ENCODE peak calls at places on chromosomes 13 and 19, in six cellular contexts. H is neuronal stem cell, S is IMR-90, N is H9, X is H1, F is mesendoderm. D is an unnamed sample.

GRCh38 chr19:1298235-1298634 is 12.6 kb downstream of the EFNA2 start:
- DNase-seq in S (no peak), X (no peak), N (no peak), F (no peak), H (no peak), D (no peak)

GRCh38 chr13:74528751-74529513 is 394.7 kb upstream of the KLF12 start:
- DNase-seq in N (no peak), H (no peak), X (no peak), S (no peak), F (no peak), D (no peak)

GRCh38 chr19:5003781-5004180 is 34.9 kb downstream of the KDM4B start:
- DNase-seq in F (no peak), N (no peak), X (no peak), H (no peak), S (no peak), D (no peak)

GRCh38 chr19:44624840-44625354 is 11.5 kb downstream of the IGSF23 start:
- DNase-seq in X (no peak), H (no peak), F (no peak), N (no peak), S (no peak), D (no peak)

GRCh38 chr13:24308068-24308445 is 1.3 kb upstream of the C1QTNF9 start:
- DNase-seq in F (no peak), H (no peak), N (no peak), S (no peak), X (no peak), D (no peak)

GRCh38 chr13:28027607-28028364 is 39.3 kb upstream of the URAD start:
- DNase-seq in H (no peak), X (no peak), F (no peak), N (no peak), S (no peak), D (no peak)

GRCh38 chr13:35157143-35157755 is 215.2 kb downstream of the NBEA start:
- DNase-seq in S (peak), X (no peak), F (peak), N (no peak), H (peak), D (peak)

GRCh38 chr13:98500963-98501421 is 75.9 kb downstream of the STK24 start:
- DNase-seq in X (no peak), H (no peak), S (no peak), N (no peak), F (no peak), D (no peak)

GRCh38 chr19:41981724-41982123 is 12.3 kb downstream of the ATP1A3 start:
- DNase-seq in S (no peak), N (no peak), F (no peak), X (no peak), H (no peak), D (no peak)

GRCh38 chr19:18603255-18603957 is 3.2 kb downstream of the CRLF1 start:
- DNase-seq in S (no peak), F (peak), N (peak), X (peak), H (no peak), D (peak)

GRCh38 chr13:60134376-60134775 is 29.4 kb downstream of the DIAPH3 start:
- DNase-seq in F (peak), X (no peak), S (no peak), H (no peak), N (peak), D (peak)

GRCh38 chr19:11420429-11420893 is 1.3 kb upstream of the RGL3 start:
- DNase-seq in X (peak), F (no peak), S (no peak), H (no peak), N (no peak), D (peak)

GRCh38 chr13:86856996-86857395 is 814.2 kb upstream of the SLITRK5 start:
- DNase-seq in S (peak), H (no peak), X (no peak), N (peak), F (peak), D (peak)

GRCh38 chr19:19537321-19538048 is 580 bp upstream of the CILP2 start:
- DNase-seq in H (no peak), N (peak), S (no peak), X (no peak), F (no peak), D (no peak)

GRCh38 chr19:801030-801860 is 4.0 kb downstream of the PTBP1 start:
- DNase-seq in H (no peak), N (no peak), X (no peak), F (no peak), S (no peak), D (no peak)

GRCh38 chr13:60275208-60275607 is 111.5 kb upstream of the DIAPH3 start:
- DNase-seq in N (no peak), S (no peak), H (no peak), F (no peak), X (no peak), D (no peak)

GRCh38 chr13:107881362-107881761 is 334.0 kb downstream of the LIG4 start:
- DNase-seq in N (no peak), X (no peak), F (no peak), S (peak), H (no peak), D (no peak)

GRCh38 chr19:5913739-5914357 is at the start of gene CAPS:
- DNase-seq in S (peak), N (no peak), F (no peak), X (no peak), H (no peak), D (no peak)

GRCh38 chr19:18470153-18470552 is 32.2 kb upstream of the ISYNA1 start:
- DNase-seq in N (peak), S (no peak), X (peak), H (no peak), F (peak), D (no peak)

GRCh38 chr19:27780367-27781065 is 1432.4 kb downstream of the UQCRFS1 start:
- DNase-seq in N (no peak), X (no peak), F (no peak), S (no peak), H (no peak), D (no peak)

DNA sequence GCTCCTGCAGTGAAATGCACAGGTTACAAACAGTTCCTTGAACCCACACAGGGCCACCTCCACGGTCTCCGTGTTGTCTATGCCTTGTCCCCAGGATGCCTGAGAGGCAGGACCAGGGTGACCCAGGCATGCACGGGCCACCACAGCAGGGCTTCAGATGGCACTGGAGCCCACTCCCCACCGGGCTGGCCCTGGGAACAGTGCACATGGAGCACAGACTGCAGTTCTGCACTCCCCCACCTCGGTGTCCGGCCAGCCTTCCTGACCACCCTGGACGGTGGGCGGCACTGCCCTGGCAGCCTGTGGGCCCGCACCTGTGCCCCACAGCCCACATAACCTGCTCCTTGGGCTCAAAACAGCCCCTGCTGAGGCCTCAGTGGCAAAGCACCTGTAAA is 14.3 kb upstream of the SLC35E1 start:
- DNase-seq in S (no peak), N (no peak), F (no peak), X (no peak), H (no peak), D (no peak)
- H3K4ac ChIP-seq in S (no peak), N (no peak), F (no peak), X (peak), H (no peak), D (no peak)

GRCh38 chr13:22422023-22422422 is 751.1 kb downstream of the FGF9 start:
- DNase-seq in F (no peak), X (no peak), S (no peak), N (no peak), H (no peak), D (no peak)
- H2BK15ac ChIP-seq in F (no peak), X (no peak), S (no peak), N (no peak), H (no peak), D (no peak)

GRCh38 chr19:50501568-50502475 is 9.2 kb downstream of the JOSD2 start:
- DNase-seq in H (no peak), S (no peak), X (no peak), F (no peak), N (no peak), D (no peak)
- H3K4ac ChIP-seq in H (peak), S (no peak), X (no peak), F (no peak), N (no peak), D (no peak)

DNA sequence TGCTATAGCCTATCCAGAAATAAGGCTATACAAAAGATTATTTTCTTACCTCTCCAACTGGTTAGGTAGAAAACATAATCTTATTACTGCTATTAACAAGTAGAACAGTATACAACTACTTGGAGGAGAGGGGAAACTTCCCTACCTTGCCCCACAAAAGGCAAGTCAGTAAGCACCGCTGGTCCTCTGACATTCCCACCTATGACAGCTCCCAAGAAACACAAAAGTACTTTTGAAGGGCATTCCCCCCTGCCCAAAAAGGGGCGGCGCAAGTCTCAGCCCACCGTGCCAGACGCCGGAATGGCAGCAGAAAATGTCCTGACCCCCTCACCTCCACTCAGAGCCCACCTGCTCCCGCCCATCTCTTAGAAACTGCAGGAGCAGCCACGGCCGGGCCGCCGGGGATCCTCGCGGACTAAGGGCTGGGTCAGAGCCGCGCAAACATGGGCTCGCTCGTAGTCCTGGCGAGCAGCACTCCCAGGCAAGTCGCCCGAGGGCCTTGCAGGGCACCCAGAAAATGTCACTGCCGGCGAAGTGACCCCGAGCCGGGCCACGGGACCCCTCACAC is 430 bp downstream of the SUCLA2 start:
- DNase-seq in S (peak), F (no peak), N (peak), H (no peak), X (no peak), D (no peak)
- H2BK15ac ChIP-seq in S (no peak), F (no peak), N (no peak), H (no peak), X (no peak), D (peak)

GRCh38 chr13:49112782-49113525 is 107.2 kb upstream of the MLNR start:
- DNase-seq in N (peak), X (no peak), F (peak), H (peak), S (peak), D (peak)
- H3K4ac ChIP-seq in N (no peak), X (peak), F (no peak), H (no peak), S (peak), D (no peak)

GRCh38 chr13:83879431-83880171 is 2.7 kb downstream of the SLITRK1 start:
- DNase-seq in H (no peak), N (peak), X (peak), S (no peak), F (no peak), D (no peak)
- H2BK15ac ChIP-seq in H (no peak), N (no peak), X (no peak), S (no peak), F (no peak), D (no peak)

DNA sequence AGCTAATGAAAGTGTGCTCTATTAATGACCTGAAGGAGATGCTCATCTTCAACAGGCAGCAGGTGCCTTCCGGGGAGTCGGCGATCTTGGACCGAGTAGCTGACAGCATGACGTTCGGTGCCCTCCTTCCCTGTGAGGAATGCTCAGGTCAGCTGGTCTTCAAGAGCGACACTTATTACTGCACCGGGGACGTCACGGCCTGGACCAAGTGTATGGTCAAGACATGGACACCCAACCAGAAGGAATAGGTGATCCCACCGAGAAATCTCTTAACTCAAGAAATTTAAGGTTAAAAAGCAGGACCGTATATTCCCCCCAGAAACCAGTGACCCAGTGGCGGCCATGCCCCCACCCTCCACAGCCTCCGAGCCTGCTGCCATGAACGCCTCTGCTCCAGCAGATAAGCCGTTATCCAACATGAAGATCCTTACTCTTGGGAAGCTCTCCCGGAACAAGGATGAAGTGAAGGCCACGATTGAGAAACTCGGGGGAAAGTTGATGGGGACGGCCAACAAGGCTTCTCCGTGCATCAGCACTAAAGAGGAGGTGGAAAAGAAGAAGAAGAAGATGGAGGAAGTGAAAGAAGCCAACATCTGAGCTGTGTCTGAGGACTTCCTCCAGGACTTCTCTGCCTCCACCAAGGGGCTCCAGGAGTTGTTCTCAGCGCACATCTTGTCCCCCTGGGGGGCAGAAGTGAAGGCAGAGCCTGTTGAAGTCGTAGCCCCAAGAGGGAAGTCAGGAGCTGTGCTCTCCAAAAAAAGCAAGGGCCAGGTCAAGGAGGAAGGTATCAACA is 22.8 kb upstream of the ANKRD10 start:
- DNase-seq in N (no peak), X (no peak), S (no peak), H (no peak), F (no peak), D (no peak)
- H3K4ac ChIP-seq in N (no peak), X (no peak), S (no peak), H (no peak), F (no peak), D (no peak)

DNA sequence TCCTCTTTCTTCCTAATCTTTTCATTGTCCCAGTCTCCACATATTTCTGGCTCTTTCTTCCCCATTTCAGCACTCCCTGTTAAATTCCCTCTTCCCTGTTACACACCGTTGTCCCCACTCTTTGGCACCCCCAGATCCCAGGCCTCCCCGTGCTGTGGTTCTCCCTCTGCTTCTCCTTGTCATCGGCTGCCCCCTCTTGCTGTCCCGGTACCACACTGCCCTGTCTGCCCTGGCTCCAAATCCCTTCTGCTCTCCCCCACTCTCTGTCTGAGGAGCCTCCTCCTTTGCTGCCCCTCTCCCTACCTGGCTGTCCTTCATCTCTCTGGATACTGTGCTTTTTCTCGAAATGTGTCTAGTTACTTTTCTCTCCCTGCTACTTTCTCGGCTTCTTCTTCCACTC is 978 bp downstream of the ZNF415 start:
- DNase-seq in S (no peak), F (no peak), N (no peak), X (no peak), H (no peak), D (no peak)
- H2BK15ac ChIP-seq in S (no peak), F (no peak), N (no peak), X (no peak), H (no peak), D (no peak)

D was measured in mesenchymal stem cell.